ENCODE peak calls at places on chromosomes 7 and 10, in six cellular contexts. E is Calu3, W is foreskin fibroblast, P is GM19239, V is PC-3, A is renal cortical epithelial cell. U is an unnamed sample.

GRCh38 chr7:70693690-70694356 is 438.1 kb upstream of the GALNT17 start:
- DNase-seq in V (no peak), P (peak; percentile 22), W (peak; percentile 76), E (no peak), A (no peak), U (no peak)

GRCh38 chr7:149077594-149077993 is 12.9 kb downstream of the ZNF786 start:
- DNase-seq in P (no peak), A (no peak), E (no peak), V (no peak), W (no peak), U (no peak)

GRCh38 chr7:55280031-55280454 is 85.1 kb upstream of the LANCL2 start:
- DNase-seq in E (peak; percentile 84), V (peak; percentile 83), P (peak; percentile 54), W (peak; percentile 84), A (peak; percentile 62), U (peak; percentile 44)

GRCh38 chr7:80500325-80500724 is 11.5 kb downstream of the GNAT3 start:
- DNase-seq in A (no peak), P (no peak), E (no peak), W (no peak), V (no peak), U (no peak)

GRCh38 chr7:155882596-155882995 is 70.3 kb upstream of the SHH start:
- DNase-seq in P (no peak), E (no peak), A (no peak), V (peak; percentile 83), W (peak; percentile 7), U (no peak)

GRCh38 chr10:116271593-116272496 is 1.2 kb downstream of the GFRA1 start:
- DNase-seq in P (no peak), A (no peak), V (no peak), E (no peak), W (peak; percentile 52), U (no peak)

GRCh38 chr7:17233643-17234397 is 64.6 kb upstream of the AHR start:
- DNase-seq in P (no peak), W (peak; percentile 19), E (peak; percentile 40), A (no peak), V (peak; percentile 12), U (peak; percentile 9)

GRCh38 chr7:44244282-44244681 is 43.5 kb downstream of the YKT6 start:
- DNase-seq in P (peak; percentile 59), A (no peak), V (peak; percentile 9), E (peak; percentile 75), W (no peak), U (no peak)

GRCh38 chr10:35412900-35413491 is 76.7 kb downstream of the CCNY start:
- DNase-seq in A (peak; percentile 52), P (no peak), E (no peak), W (peak; percentile 39), V (peak; percentile 68), U (no peak)

GRCh38 chr7:153190452-153190851 is 430.9 kb downstream of the ACTR3B start:
- DNase-seq in V (no peak), W (no peak), P (no peak), E (no peak), A (no peak), U (no peak)

GRCh38 chr7:113100091-113100723 is 13.6 kb upstream of the GPR85 start:
- DNase-seq in A (peak; percentile 91), E (no peak), V (no peak), W (no peak), P (no peak), U (no peak)

GRCh38 chr10:119330342-119330741 is 123.0 kb downstream of the GRK5 start:
- DNase-seq in E (no peak), V (no peak), P (no peak), W (no peak), A (no peak), U (no peak)

GRCh38 chr10:125006921-125007391 is 65.0 kb downstream of the ZRANB1 start:
- DNase-seq in P (no peak), V (no peak), A (no peak), E (no peak), W (peak; percentile 99), U (peak; percentile 76)

GRCh38 chr10:101015582-101015973 is 15.4 kb downstream of the PDZD7 start:
- DNase-seq in P (no peak), A (no peak), V (no peak), E (no peak), W (no peak), U (no peak)

GRCh38 chr7:104272767-104273384 is 55.5 kb upstream of the LHFPL3 start:
- DNase-seq in A (peak; percentile 63), E (peak; percentile 9), V (peak; percentile 56), P (peak; percentile 5), W (peak; percentile 44), U (no peak)

GRCh38 chr7:106057204-106057961 is 54.7 kb downstream of the SYPL1 start:
- DNase-seq in P (no peak), E (no peak), V (no peak), W (no peak), A (no peak), U (no peak)

GRCh38 chr10:46282460-46283216 is 4.2 kb upstream of the ANTXRL start:
- DNase-seq in A (peak; percentile 11), P (no peak), V (peak; percentile 42), E (peak; percentile 73), W (peak; percentile 73), U (peak; percentile 39)